ENCODE peak calls at places on chromosome 6, in six cellular contexts. K is colonic mucosa, D is GM23248, A is mesenchymal stem cell, Z is fibroblast of lung, C is adipocyte. S is an unnamed sample.

GRCh38 chr6:128899651-128900050 is 16.7 kb downstream of the LAMA2 start:
- DNase-seq in K (no peak), D (peak; percentile 58), A (peak; percentile 19), Z (peak; percentile 64), C (peak; percentile 63), S (peak; percentile 60)

GRCh38 chr6:108119212-108120141 is 44.9 kb upstream of the OSTM1 start:
- DNase-seq in K (no peak), D (no peak), A (no peak), Z (no peak), C (no peak), S (no peak)

GRCh38 chr6:166460473-166461437 is 78.0 kb upstream of the MPC1 start:
- DNase-seq in K (no peak), D (no peak), A (no peak), Z (peak; percentile 11), C (peak; percentile 13), S (no peak)

GRCh38 chr6:101444717-101445116 is 51.2 kb downstream of the GRIK2 start:
- DNase-seq in K (no peak), D (no peak), A (no peak), Z (no peak), C (no peak), S (no peak)

GRCh38 chr6:74946961-74947360 is 258.9 kb downstream of the COL12A1 start:
- DNase-seq in K (no peak), D (peak; percentile 65), A (peak; percentile 34), Z (peak; percentile 77), C (peak; percentile 45), S (peak; percentile 73)

GRCh38 chr6:117601811-117602150 is 530 bp downstream of the GOPC start:
- DNase-seq in K (peak; percentile 34), D (no peak), A (no peak), Z (no peak), C (no peak), S (no peak)

GRCh38 chr6:151690303-151690702 is 117.2 kb upstream of the ESR1 start:
- DNase-seq in K (no peak), D (peak; percentile 59), A (no peak), Z (no peak), C (no peak), S (no peak)

GRCh38 chr6:105431226-105431625 is 28.3 kb upstream of the PREP start:
- DNase-seq in K (peak; percentile 30), D (peak; percentile 70), A (peak; percentile 56), Z (peak; percentile 50), C (peak; percentile 82), S (no peak)

GRCh38 chr6:135675862-135676261 is 175.6 kb upstream of the PDE7B start:
- DNase-seq in K (no peak), D (peak; percentile 15), A (peak; percentile 56), Z (peak; percentile 13), C (peak; percentile 13), S (no peak)

GRCh38 chr6:109241199-109241598 is 141.1 kb downstream of the CD164 start:
- DNase-seq in K (no peak), D (peak; percentile 92), A (peak; percentile 63), Z (peak; percentile 28), C (peak; percentile 12), S (peak; percentile 4)

GRCh38 chr6:137571854-137572253 is 77.7 kb upstream of the OLIG3 start:
- DNase-seq in K (peak; percentile 55), D (peak; percentile 15), A (peak; percentile 19), Z (peak; percentile 3), C (peak; percentile 3), S (no peak)

GRCh38 chr6:142322504-142323198 is 20.8 kb downstream of the ADGRG6 start:
- DNase-seq in K (no peak), D (no peak), A (no peak), Z (no peak), C (no peak), S (no peak)

GRCh38 chr6:163992701-163993100 is 578.2 kb downstream of the QKI start:
- DNase-seq in K (no peak), D (no peak), A (no peak), Z (peak; percentile 38), C (no peak), S (peak; percentile 25)

GRCh38 chr6:109979033-109979921 is 1.2 kb downstream of the GPR6 start:
- DNase-seq in K (no peak), D (no peak), A (no peak), Z (no peak), C (no peak), S (no peak)

GRCh38 chr6:100366419-100366818 is 98.3 kb downstream of the SIM1 start:
- DNase-seq in K (no peak), D (peak; percentile 84), A (peak; percentile 40), Z (peak; percentile 46), C (no peak), S (peak; percentile 19)

GRCh38 chr6:87483929-87484328 is 11.2 kb downstream of the SLC35A1 start:
- DNase-seq in K (no peak), D (peak; percentile 15), A (peak; percentile 71), Z (peak; percentile 67), C (peak; percentile 7), S (peak; percentile 68)

GRCh38 chr6:134111062-134111677 is 58.7 kb upstream of the SLC2A12 start:
- DNase-seq in K (peak; percentile 43), D (peak; percentile 79), A (peak; percentile 70), Z (peak; percentile 45), C (peak; percentile 83), S (peak; percentile 32)

GRCh38 chr6:41428402-41428994 is 93.1 kb downstream of the NCR2 start:
- DNase-seq in K (peak; percentile 68), D (peak; percentile 42), A (no peak), Z (no peak), C (no peak), S (no peak)

GRCh38 chr6:130396722-130397121 is 30.9 kb downstream of the TMEM200A start:
- DNase-seq in K (no peak), D (peak; percentile 43), A (peak; percentile 27), Z (no peak), C (peak; percentile 32), S (no peak)

GRCh38 chr6:42898891-42899361 is 16.9 kb upstream of the PTCRA start:
- DNase-seq in K (peak; percentile 84), D (peak; percentile 65), A (peak; percentile 78), Z (peak; percentile 53), C (peak; percentile 87), S (peak; percentile 32)

GRCh38 chr6:42138630-42139619 is 3.5 kb downstream of the C6orf132 start:
- DNase-seq in K (peak; percentile 44), D (no peak), A (peak; percentile 60), Z (peak; percentile 40), C (no peak), S (no peak)

GRCh38 chr6:131761061-131761761 is 46.6 kb upstream of the ENPP1 start:
- DNase-seq in K (no peak), D (peak; percentile 82), A (no peak), Z (peak; percentile 93), C (peak; percentile 28), S (peak; percentile 90)

GRCh38 chr6:75381878-75382633 is 97.5 kb upstream of the TMEM30A start:
- DNase-seq in K (no peak), D (no peak), A (no peak), Z (peak; percentile 47), C (no peak), S (peak; percentile 36)

GRCh38 chr6:124090491-124090890 is 286.8 kb downstream of the NKAIN2 start:
- DNase-seq in K (no peak), D (no peak), A (no peak), Z (no peak), C (no peak), S (no peak)

GRCh38 chr6:62714112-62714511 is 428.1 kb upstream of the KHDRBS2 start:
- DNase-seq in K (no peak), D (no peak), A (no peak), Z (no peak), C (no peak), S (no peak)

GRCh38 chr6:37158508-37158907 is 11.4 kb upstream of the PIM1 start:
- DNase-seq in K (no peak), D (no peak), A (no peak), Z (no peak), C (no peak), S (no peak)

GRCh38 chr6:37162740-37163139 is 7.2 kb upstream of the PIM1 start:
- DNase-seq in K (no peak), D (no peak), A (no peak), Z (no peak), C (no peak), S (no peak)

GRCh38 chr6:37155394-37156312 is 14.3 kb upstream of the PIM1 start:
- DNase-seq in K (peak; percentile 53), D (no peak), A (no peak), Z (peak; percentile 62), C (no peak), S (peak; percentile 50)

GRCh38 chr6:37160922-37161778 is 8.8 kb upstream of the PIM1 start:
- DNase-seq in K (no peak), D (peak; percentile 84), A (peak; percentile 34), Z (peak; percentile 86), C (peak; percentile 54), S (peak; percentile 86)
- H3K9ac ChIP-seq in K (no peak overlapping the region), D (peak overlapping the region; percentile 44), A (peak overlapping the region; percentile 11), Z (no peak overlapping the region), C (peak overlapping the region; percentile 13), S (peak overlapping the region; percentile 26)

GRCh38 chr6:7893342-7893741 is 17.2 kb downstream of the TXNDC5 start:
- DNase-seq in K (no peak), D (no peak), A (no peak), Z (no peak), C (no peak), S (no peak)
- H3K9ac ChIP-seq in K (no peak overlapping the region), D (no peak overlapping the region), A (no peak overlapping the region), Z (no peak overlapping the region), C (no peak overlapping the region), S (no peak overlapping the region)

DNA sequence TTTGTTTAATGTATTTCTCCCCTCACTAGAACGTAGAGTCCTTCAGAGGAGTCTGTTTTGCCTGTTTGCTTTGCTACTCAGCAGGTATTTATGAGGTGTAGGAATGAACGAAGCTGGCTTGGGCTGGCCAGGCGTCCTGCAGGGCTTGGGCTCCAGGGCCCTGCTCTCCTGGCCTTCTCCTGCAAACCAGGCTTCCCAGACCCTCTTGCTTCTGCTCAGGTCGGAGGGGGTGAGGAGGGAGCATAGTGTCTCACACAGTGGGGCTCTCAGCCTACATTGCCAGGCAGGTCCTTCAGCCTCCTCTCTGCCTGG is 24.6 kb upstream of the MLN start:
- DNase-seq in K (no peak), D (no peak), A (no peak), Z (no peak), C (no peak), S (no peak)
- H3K9ac ChIP-seq in K (no peak overlapping the region), D (no peak overlapping the region), A (no peak overlapping the region), Z (no peak overlapping the region), C (no peak overlapping the region), S (no peak overlapping the region)

GRCh38 chr6:27650620-27651370 is 177.9 kb upstream of the ZNF184 start:
- DNase-seq in K (no peak), D (peak; percentile 51), A (peak; percentile 63), Z (peak; percentile 79), C (peak; percentile 29), S (peak; percentile 69)
- H3K9ac ChIP-seq in K (no peak overlapping the region), D (no peak overlapping the region), A (no peak overlapping the region), Z (no peak overlapping the region), C (no peak overlapping the region), S (peak overlapping the region; percentile 7)

GRCh38 chr6:19086480-19086879 is 699.3 kb downstream of the RNF144B start:
- DNase-seq in K (no peak), D (no peak), A (no peak), Z (no peak), C (no peak), S (no peak)
- H3K9ac ChIP-seq in K (no peak overlapping the region), D (no peak overlapping the region), A (no peak overlapping the region), Z (no peak overlapping the region), C (no peak overlapping the region), S (no peak overlapping the region)